ENCODE peak calls at places on chromosome 9, in nine cellular contexts. V, U, Q, N, Z, W, E, Y and I are unnamed samples.

GRCh38 chr9:129284607-129285291 is 106.7 kb upstream of the IER5L start:
- DNase-seq in V (peak), U (no peak), Q (peak), N (no peak), Z (no peak), W (no peak), E (no peak), Y (no peak), I (peak)

GRCh38 chr9:35675204-35675603 is 1.5 kb downstream of the CA9 start:
- DNase-seq in V (peak), U (no peak), Q (no peak), N (peak), Z (no peak), W (no peak), E (no peak), Y (no peak), I (no peak)

GRCh38 chr9:27535701-27536118 is 6.1 kb upstream of the MOB3B start:
- DNase-seq in V (no peak), U (no peak), Q (no peak), N (peak), Z (no peak), W (no peak), E (peak), Y (no peak), I (no peak)

GRCh38 chr9:120876842-120877240 is at the start of gene PHF19:
- DNase-seq in V (peak), U (no peak), Q (no peak), N (peak), Z (peak), W (no peak), E (no peak), Y (no peak), I (no peak)

GRCh38 chr9:110126986-110127864 is 80.7 kb downstream of the C9orf152 start:
- DNase-seq in V (peak), U (no peak), Q (no peak), N (no peak), Z (peak), W (no peak), E (no peak), Y (no peak), I (no peak)

GRCh38 chr9:92723299-92723625 is 41.4 kb downstream of the BICD2 start:
- DNase-seq in V (no peak), U (no peak), Q (no peak), N (no peak), Z (peak), W (no peak), E (peak), Y (no peak), I (no peak)

GRCh38 chr9:70021026-70021571 is 22.5 kb upstream of the MAMDC2 start:
- DNase-seq in V (no peak), U (no peak), Q (peak), N (peak), Z (peak), W (no peak), E (peak), Y (no peak), I (no peak)

GRCh38 chr9:82993856-82994605 is 68.9 kb downstream of the RASEF start:
- DNase-seq in V (no peak), U (no peak), Q (no peak), N (no peak), Z (no peak), W (no peak), E (no peak), Y (no peak), I (peak)

GRCh38 chr9:419571-420156 is 205.0 kb downstream of the DOCK8 start:
- DNase-seq in V (no peak), U (no peak), Q (no peak), N (no peak), Z (peak), W (no peak), E (no peak), Y (no peak), I (no peak)

GRCh38 chr9:93582115-93582514 is 5.7 kb downstream of the PHF2 start:
- DNase-seq in V (no peak), U (no peak), Q (no peak), N (peak), Z (no peak), W (no peak), E (no peak), Y (peak), I (no peak)